ENCODE peak calls at places on chromosomes 13 and 19, in seven cellular contexts. V is colonic mucosa, J is fibroblast of mammary gland, O is psoas muscle, H is activated B cell treated with CpG ODN at 0.5 μM for 24 hours, M is AG04450, L is GM12865. T is an unnamed sample.

GRCh38 chr19:383922-384800 is 24.8 kb downstream of the C2CD4C start:
- DNase-seq in V (no peak), J (no peak), O (no peak), H (no peak), M (no peak), L (no peak), T (no peak)

GRCh38 chr13:26017196-26017921 is 34.5 kb downstream of the SHISA2 start:
- DNase-seq in V (no peak), J (no peak), O (no peak), H (no peak), M (no peak), L (no peak), T (peak)

GRCh38 chr19:6232567-6232966 is 47.2 kb downstream of the MLLT1 start:
- DNase-seq in V (no peak), J (peak), O (peak), H (no peak), M (peak), L (no peak), T (no peak)

GRCh38 chr19:44750713-44751112 is 2.2 kb downstream of the BCL3 start:
- DNase-seq in V (no peak), J (no peak), O (no peak), H (no peak), M (no peak), L (no peak), T (no peak)

GRCh38 chr19:1538978-1539377 is 15.1 kb downstream of the PLK5 start:
- DNase-seq in V (no peak), J (peak), O (no peak), H (no peak), M (no peak), L (no peak), T (no peak)

GRCh38 chr13:33252103-33252502 is 33.5 kb downstream of the STARD13 start:
- DNase-seq in V (no peak), J (no peak), O (no peak), H (no peak), M (no peak), L (no peak), T (no peak)

GRCh38 chr13:25136872-25137623 is 35.0 kb downstream of the AMER2 start:
- DNase-seq in V (peak), J (no peak), O (no peak), H (no peak), M (no peak), L (no peak), T (no peak)

GRCh38 chr19:56966225-56966696 is 125.7 kb upstream of the PEG3 start:
- DNase-seq in V (no peak), J (no peak), O (no peak), H (no peak), M (no peak), L (no peak), T (no peak)

GRCh38 chr13:34432234-34432633 is 509.8 kb upstream of the NBEA start:
- DNase-seq in V (no peak), J (no peak), O (no peak), H (no peak), M (no peak), L (no peak), T (no peak)

GRCh38 chr13:47426126-47426849 is 529.4 kb upstream of the HTR2A start:
- DNase-seq in V (peak), J (peak), O (peak), H (no peak), M (no peak), L (no peak), T (no peak)

GRCh38 chr19:29506619-29506911 is 19.2 kb upstream of the VSTM2B start:
- DNase-seq in V (no peak), J (no peak), O (no peak), H (no peak), M (no peak), L (no peak), T (no peak)

GRCh38 chr19:4304509-4305252 is at the start of gene FSD1:
- DNase-seq in V (no peak), J (peak), O (no peak), H (peak), M (no peak), L (peak), T (peak)

GRCh38 chr19:6842871-6843607 is 44.3 kb upstream of the ADGRE1 start:
- DNase-seq in V (no peak), J (no peak), O (no peak), H (no peak), M (no peak), L (no peak), T (no peak)

GRCh38 chr19:2511991-2512390 is 36.1 kb downstream of the GADD45B start:
- DNase-seq in V (no peak), J (no peak), O (no peak), H (peak), M (no peak), L (peak), T (no peak)

GRCh38 chr13:20405691-20406090 is 120.0 kb downstream of the CRYL1 start:
- DNase-seq in V (no peak), J (no peak), O (no peak), H (no peak), M (no peak), L (no peak), T (no peak)

GRCh38 chr13:51005566-51005965 is 96.0 kb downstream of the RNASEH2B start:
- DNase-seq in V (no peak), J (no peak), O (no peak), H (no peak), M (no peak), L (no peak), T (no peak)

GRCh38 chr13:106619688-106620555 is 52.0 kb upstream of the ARGLU1 start:
- DNase-seq in V (peak), J (peak), O (no peak), H (no peak), M (peak), L (peak), T (peak)

GRCh38 chr13:48873598-48873997 is 102.1 kb upstream of the FNDC3A start:
- DNase-seq in V (no peak), J (peak), O (no peak), H (no peak), M (no peak), L (no peak), T (no peak)
- TF ChIP-seq CTCF in V (no peak), J (peak), O (no peak), H (no peak), M (peak), L (no peak), T (no peak)

GRCh38 chr13:83780201-83780600 is 102.1 kb downstream of the SLITRK1 start:
- DNase-seq in V (no peak), J (peak), O (no peak), H (no peak), M (no peak), L (peak), T (peak)
- TF ChIP-seq CTCF in V (no peak), J (peak), O (no peak), H (no peak), M (peak), L (peak), T (no peak)

DNA sequence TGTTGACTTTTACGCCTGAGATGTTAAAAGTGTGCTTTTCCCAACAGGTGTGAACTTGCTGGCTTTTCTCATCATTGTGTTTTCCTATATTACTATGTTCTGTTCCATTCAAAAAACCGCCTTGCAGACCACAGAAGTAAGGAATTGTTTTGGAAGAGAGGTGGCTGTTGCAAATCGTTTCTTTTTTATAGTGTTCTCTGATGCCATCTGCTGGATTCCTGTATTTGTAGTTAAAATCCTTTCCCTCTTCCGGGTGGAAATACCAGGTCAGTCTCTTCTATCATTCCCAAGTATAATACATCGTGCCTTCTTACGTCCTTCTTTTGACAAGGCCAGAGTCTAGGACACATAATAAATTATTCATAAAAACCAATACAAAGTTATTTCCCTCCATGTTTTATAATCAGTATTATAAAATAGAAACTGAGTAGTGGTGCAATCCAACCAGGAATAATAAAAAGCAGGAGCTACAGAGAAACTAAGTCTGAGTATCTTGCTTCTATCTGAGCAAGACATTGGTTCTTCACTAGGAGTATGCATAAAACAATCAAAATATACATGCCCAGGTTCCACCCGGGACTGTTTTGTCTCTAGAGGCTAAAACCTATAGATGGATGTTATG is 57.9 kb downstream of the RXFP2 start:
- DNase-seq in V (no peak), J (peak), O (no peak), H (no peak), M (peak), L (no peak), T (no peak)
- TF ChIP-seq CTCF in V (no peak), J (peak), O (peak), H (no peak), M (peak), L (no peak), T (no peak)

GRCh38 chr19:11324079-11324661 is 15.3 kb downstream of the RAB3D start:
- DNase-seq in V (peak), J (peak), O (peak), H (no peak), M (peak), L (peak), T (peak)
- TF ChIP-seq CTCF in V (no peak), J (no peak), O (no peak), H (no peak), M (no peak), L (no peak), T (no peak)

GRCh38 chr13:37070145-37070695 is 10.7 kb upstream of the SUPT20H start:
- DNase-seq in V (no peak), J (no peak), O (no peak), H (no peak), M (no peak), L (no peak), T (no peak)

GRCh38 chr13:37069597-37070103 is 10.2 kb upstream of the SUPT20H start:
- DNase-seq in V (no peak), J (no peak), O (no peak), H (no peak), M (no peak), L (no peak), T (no peak)

GRCh38 chr13:37067874-37068273 is 8.4 kb upstream of the SUPT20H start:
- DNase-seq in V (no peak), J (no peak), O (no peak), H (no peak), M (no peak), L (no peak), T (no peak)

GRCh38 chr13:37070956-37071355 is 11.5 kb upstream of the SUPT20H start:
- DNase-seq in V (no peak), J (peak), O (no peak), H (no peak), M (no peak), L (no peak), T (no peak)

GRCh38 chr13:37068962-37069361 is 9.5 kb upstream of the SUPT20H start:
- DNase-seq in V (no peak), J (peak), O (no peak), H (no peak), M (no peak), L (no peak), T (no peak)
- TF ChIP-seq CTCF in V (peak), J (peak), O (peak), H (no peak), M (peak), L (peak), T (no peak)